ENCODE peak calls at places on chromosomes 3 and 15, in four cellular contexts. R is IMR-90, V is H9, K is neuronal stem cell. M is an unnamed sample.

GRCh38 chr15:72758195-72758594 is 25.4 kb downstream of the ADPGK start:
- DNase-seq in R (peak; percentile 97), V (no peak), K (no peak), M (peak; percentile 97)

GRCh38 chr3:27633224-27633545 is 88.9 kb downstream of the EOMES start:
- DNase-seq in R (peak; percentile 36), V (no peak), K (no peak), M (no peak)

GRCh38 chr3:190261740-190262139 is 60.5 kb downstream of the CLDN1 start:
- DNase-seq in R (peak; percentile 49), V (no peak), K (no peak), M (no peak)

GRCh38 chr3:12545473-12545791 is at the start of gene MKRN2OS:
- DNase-seq in R (peak; percentile 4), V (no peak), K (no peak), M (peak; percentile 44)

GRCh38 chr15:70713547-70714414 is 49.6 kb downstream of the UACA start:
- DNase-seq in R (peak; percentile 34), V (no peak), K (no peak), M (peak; percentile 63)

GRCh38 chr15:77032647-77033416 is 37.9 kb downstream of the PSTPIP1 start:
- DNase-seq in R (no peak), V (no peak), K (no peak), M (no peak)

GRCh38 chr3:174541708-174542107 is 317.4 kb upstream of the NAALADL2 start:
- DNase-seq in R (peak; percentile 51), V (no peak), K (no peak), M (peak; percentile 6)

GRCh38 chr3:48598323-48599076 is 3.4 kb upstream of the COL7A1 start:
- DNase-seq in R (peak; percentile 94), V (no peak), K (no peak), M (peak; percentile 98)

GRCh38 chr3:129323651-129324294 is 45.1 kb downstream of the HMCES start:
- DNase-seq in R (no peak), V (no peak), K (no peak), M (no peak)

GRCh38 chr3:66253790-66254620 is 33.2 kb downstream of the SLC25A26 start:
- DNase-seq in R (peak; percentile 67), V (no peak), K (peak; percentile 31), M (peak; percentile 48)

GRCh38 chr3:58577269-58577821 is at the start of gene FAM107A:
- DNase-seq in R (peak; percentile 49), V (peak; percentile 85), K (no peak), M (no peak)

GRCh38 chr15:86973284-86973844 is 893.7 kb downstream of the AGBL1 start:
- DNase-seq in R (no peak), V (no peak), K (no peak), M (no peak)

GRCh38 chr15:56667517-56667916 is 65.8 kb downstream of the ZNF280D start:
- DNase-seq in R (no peak), V (no peak), K (no peak), M (no peak)

GRCh38 chr15:80404057-80404718 is at the start of gene ARNT2:
- DNase-seq in R (peak; percentile 25), V (peak; percentile 51), K (peak; percentile 66), M (no peak)

GRCh38 chr3:133591271-133591742 is 17.8 kb downstream of the CDV3 start:
- DNase-seq in R (peak; percentile 43), V (no peak), K (no peak), M (no peak)

GRCh38 chr3:16836505-16837237 is 48.1 kb upstream of the PLCL2 start:
- DNase-seq in R (no peak), V (no peak), K (no peak), M (no peak)

GRCh38 chr3:185687479-185687878 is 101.4 kb downstream of the SENP2 start:
- DNase-seq in R (peak; percentile 29), V (no peak), K (no peak), M (no peak)

GRCh38 chr3:67109651-67110204 is 111.6 kb downstream of the KBTBD8 start:
- DNase-seq in R (peak; percentile 85), V (no peak), K (peak; percentile 40), M (peak; percentile 72)

GRCh38 chr3:127016461-127016860 is 33.5 kb downstream of the PLXNA1 start:
- DNase-seq in R (no peak), V (no peak), K (no peak), M (no peak)

GRCh38 chr3:127374626-127375010 is 86.8 kb upstream of the PRR20G start:
- DNase-seq in R (no peak), V (no peak), K (no peak), M (no peak)

GRCh38 chr15:88331291-88331690 is 74.8 kb upstream of the NTRK3 start:
- DNase-seq in R (peak; percentile 4), V (peak; percentile 91), K (peak; percentile 70), M (no peak)

GRCh38 chr3:69085543-69086132 is 901 bp downstream of the ARL6IP5 start:
- DNase-seq in R (no peak), V (no peak), K (no peak), M (peak; percentile 54)

GRCh38 chr15:64144565-64145281 is 6.8 kb upstream of the SNX22 start:
- DNase-seq in R (no peak), V (no peak), K (no peak), M (no peak)

GRCh38 chr3:117439812-117440211 is 730.2 kb downstream of the TUSC7 start:
- DNase-seq in R (peak; percentile 45), V (no peak), K (peak; percentile 39), M (peak; percentile 30)

GRCh38 chr3:148092624-148093194 is 605.0 kb upstream of the AGTR1 start:
- DNase-seq in R (no peak), V (no peak), K (no peak), M (no peak)

GRCh38 chr3:129554356-129555120 is 11.6 kb downstream of the H1-8 start:
- DNase-seq in R (no peak), V (no peak), K (no peak), M (no peak)

GRCh38 chr3:116378077-116378476 is 67.2 kb downstream of the LSAMP start:
- DNase-seq in R (no peak), V (no peak), K (no peak), M (no peak)

GRCh38 chr15:88337993-88338392 is 81.5 kb upstream of the NTRK3 start:
- DNase-seq in R (no peak), V (no peak), K (no peak), M (no peak)

GRCh38 chr15:98785796-98786581 is 137.7 kb downstream of the IGF1R start:
- DNase-seq in R (no peak), V (no peak), K (peak; percentile 80), M (no peak)

GRCh38 chr3:14634763-14635400 is 16.7 kb upstream of the CCDC174 start:
- DNase-seq in R (peak; percentile 76), V (no peak), K (no peak), M (no peak)

GRCh38 chr3:51941798-51942602 is at the start of the genes PARP3 and RRP9:
- DNase-seq in R (peak; percentile 100), V (peak; percentile 100), K (peak; percentile 100), M (peak; percentile 100)
- H3K23ac ChIP-seq in R (peak within 1 kb of the TSS; percentile 54), V (no peak within 1 kb of the TSS), K (peak within 1 kb of the TSS; percentile 75), M (peak within 1 kb of the TSS; percentile 78)

DNA sequence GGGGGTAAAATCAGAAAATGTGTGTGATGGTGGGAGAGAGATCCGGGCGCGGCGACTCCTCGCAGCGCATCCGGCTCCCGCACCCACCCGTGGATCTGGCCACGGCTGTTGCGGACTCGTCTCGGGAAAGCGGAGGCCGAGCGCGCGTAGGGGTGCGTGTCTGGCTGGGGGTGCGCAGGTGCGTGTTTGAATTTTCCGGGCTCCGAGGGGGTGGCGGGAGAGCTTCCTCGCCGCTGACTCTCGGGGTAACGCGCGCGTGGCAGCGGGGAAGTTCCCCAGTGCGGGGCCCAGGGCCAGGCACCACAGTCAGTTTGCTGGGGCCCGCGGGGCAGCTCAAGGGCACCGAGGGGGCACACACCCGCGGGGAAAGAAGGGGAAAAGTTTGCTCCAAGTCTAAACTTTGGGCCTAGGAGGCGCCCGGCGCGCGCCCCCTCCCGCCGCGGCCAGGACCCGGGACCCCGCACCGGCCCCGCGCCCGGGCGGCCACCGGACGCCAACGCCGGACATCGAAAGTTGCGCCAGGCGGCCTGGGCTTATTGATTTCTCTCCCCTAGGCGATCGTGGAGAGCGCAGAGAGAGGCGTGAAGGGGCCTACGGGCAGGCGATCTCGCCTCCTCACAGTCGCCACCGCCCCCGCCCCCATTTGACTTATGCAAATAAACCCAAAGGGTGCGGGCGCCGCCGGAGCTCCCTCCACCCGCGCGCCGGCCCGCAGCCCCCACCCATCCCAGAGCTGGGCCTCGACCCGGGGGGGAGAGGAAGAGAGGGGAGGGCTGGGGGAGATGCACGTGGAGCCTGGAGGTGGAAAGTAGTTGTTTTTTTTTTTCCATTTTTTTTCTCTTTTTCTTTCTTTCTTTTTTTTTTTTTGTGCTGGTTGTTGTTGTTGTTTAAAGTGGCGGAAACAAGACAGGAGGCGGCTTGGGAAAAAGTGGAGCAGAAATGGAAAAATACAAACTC is 638 bp downstream of the FOXP1 start:
- DNase-seq in R (peak; percentile 31), V (peak; percentile 74), K (peak; percentile 80), M (peak; percentile 51)
- H3K23ac ChIP-seq in R (peak overlapping the region; percentile 94), V (no peak overlapping the region), K (peak overlapping the region; percentile 80), M (peak overlapping the region; percentile 60)

GRCh38 chr3:62131620-62132019 is 241.7 kb downstream of the FEZF2 start:
- DNase-seq in R (peak; percentile 11), V (no peak), K (no peak), M (no peak)

GRCh38 chr3:62133015-62133414 is 240.3 kb downstream of the FEZF2 start:
- DNase-seq in R (no peak), V (no peak), K (no peak), M (no peak)

GRCh38 chr3:62132027-62132590 is 241.2 kb downstream of the FEZF2 start:
- DNase-seq in R (no peak), V (no peak), K (no peak), M (no peak)

GRCh38 chr3:62128028-62128427 is 245.3 kb downstream of the FEZF2 start:
- DNase-seq in R (no peak), V (no peak), K (no peak), M (no peak)

GRCh38 chr3:62131050-62131449 is 242.3 kb downstream of the FEZF2 start:
- DNase-seq in R (no peak), V (no peak), K (no peak), M (no peak)
- H3K23ac ChIP-seq in R (no peak overlapping the region), V (no peak overlapping the region), K (no peak overlapping the region), M (no peak overlapping the region)

GRCh38 chr3:176692172-176692923 is 504.9 kb downstream of the TBL1XR1 start:
- DNase-seq in R (no peak), V (no peak), K (no peak), M (no peak)

GRCh38 chr3:176690470-176690869 is 506.8 kb downstream of the TBL1XR1 start:
- DNase-seq in R (no peak), V (no peak), K (no peak), M (no peak)

GRCh38 chr3:176696816-176697215 is 500.5 kb downstream of the TBL1XR1 start:
- DNase-seq in R (no peak), V (no peak), K (no peak), M (no peak)

GRCh38 chr3:176697284-176697889 is 499.9 kb downstream of the TBL1XR1 start:
- DNase-seq in R (no peak), V (peak; percentile 29), K (no peak), M (no peak)

DNA sequence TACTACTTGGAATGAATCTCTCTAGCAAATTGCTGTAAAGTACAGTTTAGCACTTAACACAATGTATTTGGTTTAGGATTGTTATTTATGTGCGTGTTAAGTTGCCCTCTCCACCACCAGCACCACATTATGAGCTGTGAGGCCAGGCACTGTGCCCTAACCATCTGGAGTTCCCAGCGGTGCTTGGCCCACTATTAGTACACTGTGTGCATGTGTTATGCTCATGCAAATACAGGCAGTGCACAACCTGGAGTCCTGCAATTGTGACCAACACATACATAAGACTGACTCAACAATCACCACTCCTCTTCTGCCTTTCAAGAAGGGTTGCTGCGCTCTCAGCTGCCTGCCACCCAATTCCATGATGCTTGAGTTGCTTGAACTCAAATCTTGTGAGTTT is 503.9 kb downstream of the TBL1XR1 start:
- DNase-seq in R (no peak), V (no peak), K (no peak), M (no peak)
- H3K23ac ChIP-seq in R (no peak overlapping the region), V (no peak overlapping the region), K (no peak overlapping the region), M (no peak overlapping the region)